ENCODE peak calls at places on chromosomes 16 and 17, in nine cellular contexts. O, A, K, D, E, J, L, I and V are unnamed samples.

GRCh38 chr16:50879873-50880695 is 138.2 kb downstream of the CYLD start:
- ATAC-seq in K (no peak), J (no peak), L (no peak), I (no peak), D (no peak), O (no peak), A (no peak), E (no peak), V (no peak)

GRCh38 chr16:86038923-86039310 is 140.0 kb downstream of the IRF8 start:
- ATAC-seq in K (no peak), E (no peak), L (peak), I (no peak), J (no peak), A (peak), O (peak), D (no peak), V (no peak)

GRCh38 chr17:77425791-77426641 is 285.2 kb downstream of the SEC14L1 start:
- ATAC-seq in I (no peak), K (peak), E (no peak), D (no peak), O (peak), J (no peak), L (peak), A (no peak), V (peak)

GRCh38 chr17:77343031-77343866 is 202.5 kb downstream of the SEC14L1 start:
- ATAC-seq in I (no peak), E (no peak), A (no peak), L (peak), J (no peak), O (no peak), K (peak), D (no peak), V (no peak)

GRCh38 chr17:72255481-72255880 is 134.7 kb downstream of the SOX9 start:
- ATAC-seq in A (no peak), L (no peak), O (no peak), I (no peak), D (no peak), J (no peak), K (no peak), E (no peak), V (no peak)

GRCh38 chr16:79139799-79140198 is 460.7 kb downstream of the MAF start:
- ATAC-seq in L (no peak), O (no peak), A (no peak), K (no peak), E (no peak), J (no peak), I (no peak), D (no peak), V (no peak)

GRCh38 chr17:32671891-32672290 is 185.1 kb downstream of the CDK5R1 start:
- ATAC-seq in A (no peak), K (no peak), E (peak), I (no peak), L (no peak), J (no peak), D (peak), O (no peak), V (no peak)

GRCh38 chr16:66928702-66929388 is 3.5 kb upstream of the RRAD start:
- ATAC-seq in D (no peak), L (peak), K (no peak), A (no peak), J (no peak), O (peak), E (no peak), I (no peak), V (no peak)

GRCh38 chr17:28267720-28268609 is 51.0 kb upstream of the TMEM97 start:
- ATAC-seq in I (no peak), O (no peak), D (no peak), K (no peak), L (no peak), J (no peak), E (no peak), A (no peak), V (no peak)

GRCh38 chr17:12574525-12574924 is 91.2 kb upstream of the MYOCD start:
- ATAC-seq in E (no peak), K (no peak), J (no peak), A (no peak), D (no peak), I (no peak), L (no peak), O (no peak), V (no peak)

GRCh38 chr16:81712681-81713080 is 66.4 kb upstream of the PLCG2 start:
- ATAC-seq in J (no peak), D (no peak), I (no peak), L (no peak), A (no peak), K (no peak), E (no peak), O (no peak), V (no peak)

GRCh38 chr16:51535591-51535990 is 384.5 kb upstream of the SALL1 start:
- ATAC-seq in I (no peak), O (no peak), E (no peak), D (no peak), K (no peak), L (no peak), J (no peak), A (no peak), V (no peak)

GRCh38 chr16:35306915-35307314 is 1847.5 kb downstream of the TP53TG3F start:
- ATAC-seq in K (no peak), D (no peak), I (no peak), E (no peak), A (no peak), L (no peak), J (no peak), O (no peak), V (no peak)

GRCh38 chr17:11852911-11853310 is 144.4 kb downstream of the ZNF18 start:
- ATAC-seq in O (no peak), A (no peak), E (peak), K (no peak), D (peak), L (no peak), J (no peak), I (peak), V (peak)

GRCh38 chr16:68724797-68725196 is 12.3 kb upstream of the CDH1 start:
- ATAC-seq in A (no peak), E (no peak), L (no peak), K (no peak), I (no peak), O (no peak), D (no peak), J (no peak), V (no peak)

GRCh38 chr16:12544477-12545291 is 259.0 kb downstream of the CPPED1 start:
- ATAC-seq in A (peak), D (no peak), E (no peak), J (peak), O (no peak), I (no peak), K (no peak), L (no peak), V (no peak)